ENCODE peak calls at places on chromosome 21, in nine cellular contexts. R is IMR-90, C is left lung, O is osteoblast, B is left ventricle myocardium inferior, Y is fibroblast of lung, N is aorta, F is uterus, S is right atrium auricular region. W is an unnamed sample.

GRCh38 chr21:21807598-21807903 is 809.3 kb downstream of the NCAM2 start:
- DNase-seq in N (no peak), S (no peak), F (no peak), B (no peak), Y (no peak), O (no peak), R (no peak), C (no peak), W (no peak)

GRCh38 chr21:15063081-15063820 is 1.5 kb downstream of the NRIP1 start:
- DNase-seq in S (no peak), O (peak; percentile 58), F (no peak), R (peak; percentile 18), C (no peak), B (no peak), N (no peak), Y (no peak), W (no peak)

GRCh38 chr21:32359719-32360260 is 33.0 kb downstream of the URB1 start:
- DNase-seq in N (no peak), C (no peak), B (no peak), Y (no peak), R (no peak), O (no peak), F (no peak), S (no peak), W (no peak)

GRCh38 chr21:24594082-24594481 is 1013.2 kb downstream of the MRPL39 start:
- DNase-seq in C (no peak), R (no peak), N (no peak), O (no peak), S (no peak), Y (no peak), B (no peak), F (no peak), W (no peak)

GRCh38 chr21:17925000-17925610 is 105.9 kb upstream of the C21orf91 start:
- DNase-seq in Y (peak; percentile 61), C (no peak), F (peak; percentile 63), N (no peak), S (no peak), R (peak; percentile 54), B (no peak), O (peak; percentile 71), W (no peak)

GRCh38 chr21:38914531-38915385 is 109.0 kb downstream of the ETS2 start:
- DNase-seq in R (peak; percentile 29), S (peak; percentile 55), Y (no peak), B (no peak), N (no peak), O (no peak), F (peak; percentile 38), C (no peak), W (no peak)

GRCh38 chr21:26157842-26158241 is 12.7 kb downstream of the APP start:
- DNase-seq in C (no peak), N (no peak), S (no peak), R (no peak), Y (no peak), O (peak; percentile 56), F (no peak), B (no peak), W (no peak)

GRCh38 chr21:35775778-35776515 is 284.4 kb downstream of the SETD4 start:
- DNase-seq in C (no peak), R (no peak), S (no peak), N (no peak), Y (no peak), B (no peak), F (no peak), O (no peak), W (no peak)

GRCh38 chr21:45893166-45894106 is 88.1 kb upstream of the COL6A1 start:
- DNase-seq in B (no peak), N (peak; percentile 55), C (no peak), F (no peak), O (no peak), Y (no peak), S (no peak), R (no peak), W (no peak)

DNA sequence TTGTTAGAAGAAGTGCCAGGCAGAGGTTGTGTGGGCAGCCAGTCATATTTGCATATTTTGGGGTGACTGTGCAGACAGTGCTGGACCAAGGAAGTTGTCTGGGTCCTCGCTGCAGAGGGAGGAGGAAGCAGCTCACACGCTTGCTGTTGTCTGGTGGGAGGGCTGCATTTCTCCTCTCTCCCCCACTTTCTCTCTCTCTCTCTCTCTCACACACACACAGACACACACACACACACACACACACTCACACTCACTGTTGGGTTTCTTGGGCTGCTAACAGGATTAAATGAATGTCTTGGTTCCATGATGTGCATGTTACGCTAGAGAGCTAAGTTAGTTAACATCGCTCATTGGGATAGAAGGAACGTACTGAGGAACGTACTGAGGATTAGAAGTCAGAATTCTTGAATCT is 72.9 kb downstream of the AGPAT3 start:
- DNase-seq in N (no peak), O (no peak), S (no peak), C (no peak), F (no peak), B (no peak), R (no peak), Y (no peak), W (no peak)
- H3K9me3 ChIP-seq in N (no peaks in the 10 kb centered on the region), O (no peaks in the 10 kb centered on the region), S (no peaks in the 10 kb centered on the region), C (no peaks in the 10 kb centered on the region), F (no peaks in the 10 kb centered on the region), B (no peaks in the 10 kb centered on the region), R (no peaks in the 10 kb centered on the region), Y (no peaks in the 10 kb centered on the region), W (no peaks in the 10 kb centered on the region)

GRCh38 chr21:33949516-33950424 is 34.2 kb upstream of the ATP5PO start:
- DNase-seq in C (no peak), B (no peak), Y (no peak), F (no peak), N (no peak), O (no peak), S (no peak), R (no peak), W (no peak)
- H3K4me3 ChIP-seq in C (no peak overlapping the region), B (no peak overlapping the region), Y (no peak overlapping the region), F (no peak overlapping the region), N (no peak overlapping the region), O (no peak overlapping the region), S (no peak overlapping the region), R (no peak overlapping the region), W (peak overlapping the region; percentile 8)

GRCh38 chr21:42666918-42667317 is 13.5 kb downstream of the PDE9A start:
- DNase-seq in B (no peak), S (no peak), R (no peak), Y (no peak), O (no peak), N (no peak), F (no peak), C (no peak), W (no peak)
- H3K27ac ChIP-seq in B (peak overlapping the region; percentile 47), S (no peak overlapping the region), R (no peak overlapping the region), Y (no peak overlapping the region), O (no peak overlapping the region), N (no peak overlapping the region), F (no peak overlapping the region), C (no peak overlapping the region), W (no peak overlapping the region)

GRCh38 chr21:7947422-7947821 is 2574.0 kb upstream of the TPTE start:
- DNase-seq in Y (no peak), S (no peak), R (no peak), O (no peak), C (no peak), B (no peak), F (no peak), N (no peak), W (no peak)
- H3K9me3 ChIP-seq in Y (peaks cover 29% of the 10 kb centered on the region), S (peaks cover 95% of the 10 kb centered on the region), R (peaks cover 66% of the 10 kb centered on the region), O (peaks cover 86% of the 10 kb centered on the region), C (peaks cover 67% of the 10 kb centered on the region), B (no peaks in the 10 kb centered on the region), F (peaks cover 19% of the 10 kb centered on the region), N (peaks cover 36% of the 10 kb centered on the region), W (no peaks in the 10 kb centered on the region)

DNA sequence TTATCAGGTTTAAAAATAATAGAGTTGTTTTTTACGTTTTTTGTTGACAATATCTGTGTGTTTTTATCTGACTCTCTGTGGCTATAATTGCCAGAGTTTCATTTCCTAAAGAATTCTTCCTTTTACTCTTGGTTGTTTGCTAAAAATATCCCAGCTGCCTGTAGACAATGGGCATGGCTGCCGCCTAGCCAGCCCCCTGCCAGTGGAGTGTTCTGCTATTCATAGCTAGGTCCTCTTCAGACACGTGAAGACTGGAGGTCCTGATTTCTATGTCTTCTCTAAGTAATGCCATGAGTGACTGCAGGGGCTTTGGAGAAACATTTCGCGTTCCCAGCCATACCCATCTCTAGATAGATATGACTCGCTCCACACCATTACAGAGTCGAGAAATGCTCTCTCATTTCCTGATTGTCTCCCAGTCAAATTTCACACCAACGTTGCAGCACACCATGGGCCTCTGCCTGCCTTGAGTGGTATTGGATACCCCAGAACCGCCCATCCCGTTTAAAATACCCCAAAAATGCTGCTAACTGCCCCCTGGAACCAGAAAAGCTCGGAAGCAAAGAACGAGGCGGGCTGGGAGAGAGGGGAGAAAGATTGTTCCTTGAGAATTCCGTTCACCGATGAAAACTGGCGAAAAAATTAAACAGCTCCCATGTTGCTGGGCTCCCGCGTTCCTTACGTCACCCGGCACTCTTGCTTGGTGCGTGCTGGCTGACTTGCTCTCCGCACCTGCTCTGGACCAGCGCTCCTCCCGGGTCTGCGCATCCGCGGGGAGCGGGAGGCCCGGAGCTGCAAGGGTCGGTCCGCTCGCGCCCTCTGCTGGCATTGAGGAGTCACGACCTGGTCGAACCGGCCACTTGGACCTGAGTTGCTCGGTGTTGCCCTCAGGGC is 99.3 kb upstream of the BACE2 start:
- DNase-seq in C (peak; percentile 74), O (peak; percentile 89), B (peak; percentile 80), Y (peak; percentile 48), R (peak; percentile 23), S (peak; percentile 83), N (peak; percentile 87), F (peak; percentile 42), W (peak; percentile 80)
- H3K4me3 ChIP-seq in C (no peak overlapping the region), O (no peak overlapping the region), B (peak overlapping the region; percentile 57), Y (no peak overlapping the region), R (no peak overlapping the region), S (peak overlapping the region; percentile 38), N (peak overlapping the region; percentile 27), F (no peak overlapping the region), W (peak overlapping the region; percentile 34)